ENCODE peak calls at places on chromosomes 16 and 17, in five cellular contexts. H, O, K, S and W are unnamed samples.

GRCh38 chr16:31273187-31273586 is 13.4 kb downstream of the ITGAM start:
- DNase-seq in H (no peak), O (no peak), K (no peak), S (no peak), W (no peak)

GRCh38 chr16:47858333-47859067 is 297.3 kb downstream of the ABCC12 start:
- DNase-seq in H (no peak), O (no peak), K (no peak), S (no peak), W (no peak)

GRCh38 chr16:71709231-71709781 is 15.2 kb downstream of the PHLPP2 start:
- DNase-seq in H (no peak), O (no peak), K (no peak), S (no peak), W (no peak)

GRCh38 chr17:55086635-55087058 is 118.1 kb downstream of the STXBP4 start:
- DNase-seq in H (no peak), O (no peak), K (no peak), S (no peak), W (no peak)

GRCh38 chr17:82483204-82483660 is 24.7 kb downstream of the NARF start:
- DNase-seq in H (no peak), O (no peak), K (no peak), S (no peak), W (no peak)

GRCh38 chr17:6701719-6702118 is 11.4 kb downstream of the SLC13A5 start:
- DNase-seq in H (no peak), O (no peak), K (peak), S (no peak), W (peak)

GRCh38 chr17:29596811-29597210 is 3.9 kb downstream of the ANKRD13B start:
- DNase-seq in H (no peak), O (no peak), K (no peak), S (peak), W (no peak)

GRCh38 chr16:51500306-51500705 is 349.2 kb upstream of the SALL1 start:
- DNase-seq in H (no peak), O (no peak), K (no peak), S (no peak), W (no peak)

GRCh38 chr17:65850486-65850885 is 289.0 kb upstream of the AXIN2 start:
- DNase-seq in H (no peak), O (no peak), K (no peak), S (no peak), W (no peak)

GRCh38 chr17:59627269-59627668 is 7.6 kb downstream of the CLTC start:
- DNase-seq in H (no peak), O (no peak), K (no peak), S (no peak), W (no peak)

GRCh38 chr16:11386054-11386680 is 40.9 kb downstream of the RMI2 start:
- DNase-seq in H (no peak), O (no peak), K (no peak), S (no peak), W (no peak)

GRCh38 chr16:3256876-3257465 is 538 bp upstream of the MEFV start:
- DNase-seq in H (no peak), O (no peak), K (no peak), S (no peak), W (no peak)